ENCODE peak calls at places on chromosomes 2 and 18, in six cellular contexts. One of them, this sample, is unnamed.

GRCh38 chr2:15805772-15806171 is 134.6 kb upstream of the MYCN start:
- DNase-seq in mesenchymal stem cell: no peak
- DNase-seq in neuronal stem cell: no peak
- DNase-seq in IMR-90: no peak
- DNase-seq in trophoblast cell: no peak
- DNase-seq in H9: no peak
- DNase-seq in this sample: no peak

GRCh38 chr2:217897091-217897715 is 105.6 kb downstream of the TNS1 start:
- DNase-seq in H9: no peak
- DNase-seq in IMR-90: no peak
- DNase-seq in neuronal stem cell: no peak
- DNase-seq in trophoblast cell: no peak
- DNase-seq in mesenchymal stem cell: no peak
- DNase-seq in this sample: no peak

GRCh38 chr2:241609859-241610793 is 26.8 kb downstream of the THAP4 start:
- DNase-seq in IMR-90: peak; percentile 62
- DNase-seq in mesenchymal stem cell: peak; percentile 86
- DNase-seq in trophoblast cell: peak; percentile 76
- DNase-seq in neuronal stem cell: peak; percentile 89
- DNase-seq in H9: peak; percentile 98
- DNase-seq in this sample: peak; percentile 98

GRCh38 chr18:30970201-30970816 is 72.2 kb downstream of the DSC3 start:
- DNase-seq in mesenchymal stem cell: peak; percentile 26
- DNase-seq in IMR-90: peak; percentile 2
- DNase-seq in neuronal stem cell: no peak
- DNase-seq in trophoblast cell: peak; percentile 12
- DNase-seq in H9: no peak
- DNase-seq in this sample: peak; percentile 49

GRCh38 chr18:22912835-22913234 is 20.3 kb upstream of the RBBP8 start:
- DNase-seq in H9: no peak
- DNase-seq in neuronal stem cell: no peak
- DNase-seq in trophoblast cell: peak; percentile 56
- DNase-seq in mesenchymal stem cell: peak; percentile 53
- DNase-seq in IMR-90: peak; percentile 19
- DNase-seq in this sample: peak; percentile 54

GRCh38 chr2:164485541-164485940 is 135.7 kb downstream of the GRB14 start:
- DNase-seq in trophoblast cell: no peak
- DNase-seq in mesenchymal stem cell: peak; percentile 32
- DNase-seq in neuronal stem cell: no peak
- DNase-seq in H9: no peak
- DNase-seq in IMR-90: no peak
- DNase-seq in this sample: no peak

GRCh38 chr18:31648966-31649429 is 35.4 kb downstream of the B4GALT6 start:
- DNase-seq in mesenchymal stem cell: peak; percentile 87
- DNase-seq in neuronal stem cell: no peak
- DNase-seq in trophoblast cell: peak; percentile 92
- DNase-seq in H9: no peak
- DNase-seq in IMR-90: peak; percentile 15
- DNase-seq in this sample: peak; percentile 82

GRCh38 chr2:38601463-38602135 is 1.1 kb downstream of the HNRNPLL start:
- DNase-seq in IMR-90: peak; percentile 39
- DNase-seq in neuronal stem cell: peak; percentile 37
- DNase-seq in trophoblast cell: no peak
- DNase-seq in H9: no peak
- DNase-seq in mesenchymal stem cell: peak; percentile 47
- DNase-seq in this sample: peak; percentile 53

GRCh38 chr2:95058989-95059601 is 33.6 kb downstream of the MAL start:
- DNase-seq in neuronal stem cell: no peak
- DNase-seq in trophoblast cell: no peak
- DNase-seq in IMR-90: no peak
- DNase-seq in mesenchymal stem cell: no peak
- DNase-seq in H9: no peak
- DNase-seq in this sample: no peak

GRCh38 chr2:98697651-98698337 is 33.1 kb downstream of the MGAT4A start:
- DNase-seq in mesenchymal stem cell: no peak
- DNase-seq in trophoblast cell: no peak
- DNase-seq in H9: no peak
- DNase-seq in neuronal stem cell: no peak
- DNase-seq in IMR-90: no peak
- DNase-seq in this sample: no peak

GRCh38 chr2:46091004-46091403 is 206.2 kb upstream of the EPAS1 start:
- DNase-seq in neuronal stem cell: no peak
- DNase-seq in mesenchymal stem cell: no peak
- DNase-seq in trophoblast cell: no peak
- DNase-seq in IMR-90: no peak
- DNase-seq in H9: peak; percentile 46
- DNase-seq in this sample: peak; percentile 60

GRCh38 chr2:234772775-234773064 is 179.1 kb upstream of the SH3BP4 start:
- DNase-seq in trophoblast cell: no peak
- DNase-seq in mesenchymal stem cell: no peak
- DNase-seq in IMR-90: no peak
- DNase-seq in H9: no peak
- DNase-seq in neuronal stem cell: no peak
- DNase-seq in this sample: no peak

GRCh38 chr2:37589298-37589697 is 82.1 kb downstream of the CDC42EP3 start:
- DNase-seq in IMR-90: peak; percentile 58
- DNase-seq in neuronal stem cell: no peak
- DNase-seq in mesenchymal stem cell: no peak
- DNase-seq in trophoblast cell: no peak
- DNase-seq in H9: no peak
- DNase-seq in this sample: no peak

GRCh38 chr2:102315850-102316370 is 4.5 kb downstream of the IL1RL1 start:
- DNase-seq in neuronal stem cell: no peak
- DNase-seq in trophoblast cell: no peak
- DNase-seq in mesenchymal stem cell: no peak
- DNase-seq in IMR-90: no peak
- DNase-seq in H9: no peak
- DNase-seq in this sample: no peak

GRCh38 chr2:66577331-66578041 is 142.6 kb downstream of the MEIS1 start:
- DNase-seq in H9: peak; percentile 68
- DNase-seq in neuronal stem cell: no peak
- DNase-seq in trophoblast cell: no peak
- DNase-seq in IMR-90: peak; percentile 56
- DNase-seq in mesenchymal stem cell: no peak
- DNase-seq in this sample: peak; percentile 76

DNA sequence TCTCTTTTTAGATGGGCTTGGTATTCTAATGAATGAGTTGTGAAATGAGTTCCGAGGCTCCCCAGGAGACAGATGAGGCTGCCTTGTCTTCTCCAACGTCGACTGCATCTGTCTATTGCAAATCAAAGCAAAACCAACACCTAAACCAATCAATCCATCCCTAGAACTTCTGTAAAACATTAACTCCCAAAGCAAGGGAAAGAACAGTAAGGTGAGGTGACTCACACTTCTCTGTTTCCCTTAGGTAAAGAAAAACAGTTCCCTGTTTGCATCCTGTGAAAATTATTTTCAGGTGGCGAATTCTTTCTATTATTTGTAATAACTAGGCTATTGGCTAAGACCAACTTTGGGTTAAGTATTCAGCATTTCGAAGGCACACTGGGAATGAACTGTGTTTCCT is 249.4 kb downstream of the EPHA4 start:
- DNase-seq in mesenchymal stem cell: no peak
- DNase-seq in neuronal stem cell: no peak
- DNase-seq in IMR-90: no peak
- DNase-seq in trophoblast cell: no peak
- DNase-seq in H9: no peak
- DNase-seq in this sample: no peak
- H4K8ac ChIP-seq in mesenchymal stem cell: no peak overlapping the region
- H4K8ac ChIP-seq in neuronal stem cell: no peak overlapping the region
- H4K8ac ChIP-seq in IMR-90: no peak overlapping the region
- H4K8ac ChIP-seq in trophoblast cell: no peak overlapping the region
- H4K8ac ChIP-seq in H9: no peak overlapping the region
- H4K8ac ChIP-seq in this sample: no peak overlapping the region

DNA sequence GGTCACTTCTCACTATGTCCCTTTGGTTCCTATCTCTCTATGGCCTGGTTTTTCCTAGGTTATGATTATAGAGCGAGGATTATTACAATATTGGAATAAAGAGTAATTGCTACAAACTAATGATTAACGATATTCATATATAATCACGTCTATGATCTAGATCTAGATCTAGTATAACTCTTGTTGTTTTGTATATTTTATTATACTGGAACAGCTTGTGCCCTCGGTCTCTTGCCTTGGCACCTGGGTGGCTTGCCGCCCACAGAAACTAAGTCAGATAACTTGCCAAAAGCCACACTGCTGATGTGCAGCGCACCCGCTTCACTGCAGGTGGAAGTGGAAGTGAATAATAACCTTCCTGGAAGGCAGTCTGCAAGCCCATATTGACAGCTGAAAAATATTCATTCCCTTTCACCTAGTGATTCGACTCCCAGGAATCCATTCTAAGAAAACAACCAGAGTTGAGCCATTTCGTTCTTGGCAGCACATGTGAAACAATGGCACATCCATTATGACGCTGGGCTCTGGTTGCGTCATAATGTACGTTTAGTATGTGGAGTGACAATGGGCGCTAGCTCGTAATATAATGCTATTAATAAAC is 725 bp upstream of the ANKRD53 start:
- DNase-seq in mesenchymal stem cell: peak; percentile 79
- DNase-seq in trophoblast cell: peak; percentile 92
- DNase-seq in neuronal stem cell: no peak
- DNase-seq in IMR-90: peak; percentile 93
- DNase-seq in H9: no peak
- DNase-seq in this sample: no peak
- H3K9ac ChIP-seq in mesenchymal stem cell: peak overlapping the region; percentile 97
- H3K9ac ChIP-seq in trophoblast cell: no peak overlapping the region
- H3K9ac ChIP-seq in neuronal stem cell: no peak overlapping the region
- H3K9ac ChIP-seq in IMR-90: no peak overlapping the region
- H3K9ac ChIP-seq in H9: no peak overlapping the region
- H3K9ac ChIP-seq in this sample: no peak overlapping the region

GRCh38 chr18:48009116-48009825 is 78.8 kb upstream of the SMAD2 start:
- DNase-seq in trophoblast cell: no peak
- DNase-seq in mesenchymal stem cell: no peak
- DNase-seq in IMR-90: no peak
- DNase-seq in H9: no peak
- DNase-seq in neuronal stem cell: no peak
- DNase-seq in this sample: no peak

GRCh38 chr18:48010264-48010663 is 79.8 kb upstream of the SMAD2 start:
- DNase-seq in trophoblast cell: no peak
- DNase-seq in H9: no peak
- DNase-seq in mesenchymal stem cell: no peak
- DNase-seq in IMR-90: no peak
- DNase-seq in neuronal stem cell: no peak
- DNase-seq in this sample: no peak

GRCh38 chr18:48006415-48007175 is 76.1 kb upstream of the SMAD2 start:
- DNase-seq in mesenchymal stem cell: no peak
- DNase-seq in IMR-90: no peak
- DNase-seq in trophoblast cell: no peak
- DNase-seq in H9: no peak
- DNase-seq in neuronal stem cell: no peak
- DNase-seq in this sample: no peak

GRCh38 chr18:48007381-48007780 is 76.9 kb upstream of the SMAD2 start:
- DNase-seq in H9: no peak
- DNase-seq in trophoblast cell: no peak
- DNase-seq in neuronal stem cell: no peak
- DNase-seq in mesenchymal stem cell: no peak
- DNase-seq in IMR-90: no peak
- DNase-seq in this sample: no peak

DNA sequence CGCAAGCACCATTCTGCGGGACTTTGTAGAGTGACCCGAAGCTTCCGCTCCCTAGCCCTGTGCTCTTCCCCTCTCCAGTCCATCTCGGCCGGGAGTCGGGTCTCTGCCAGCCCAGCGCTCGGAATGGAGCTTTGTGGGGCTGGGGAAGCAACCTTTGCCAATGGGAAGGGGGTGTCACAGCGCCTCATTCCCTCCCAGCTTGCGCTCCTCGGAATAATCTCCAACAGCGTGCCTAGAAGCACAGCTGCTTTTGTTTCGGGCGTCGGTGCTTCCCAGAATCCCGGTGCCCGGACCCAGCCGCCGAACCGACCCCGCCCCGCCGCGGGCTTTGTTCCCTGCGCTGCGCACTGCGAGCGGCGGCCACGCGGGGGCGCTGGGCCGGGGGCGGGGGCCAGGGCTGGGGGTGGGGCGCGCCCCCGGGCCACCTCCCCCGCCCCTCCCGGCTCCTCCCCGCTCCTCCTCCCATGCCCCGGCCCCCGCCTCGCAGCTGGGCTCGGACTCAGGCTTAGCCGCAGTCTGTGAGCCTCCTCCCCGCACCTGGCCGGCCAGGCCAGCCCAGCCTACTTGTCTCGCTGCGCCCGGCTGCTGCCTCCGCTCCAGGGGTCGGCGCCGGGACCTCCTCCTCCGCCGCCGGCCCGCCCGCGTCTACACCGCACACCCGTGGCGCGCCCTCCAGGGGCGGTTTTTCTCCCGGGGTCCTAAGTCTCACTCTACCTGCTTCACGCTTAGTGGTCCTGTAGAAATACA is 77.7 kb upstream of the SMAD2 start:
- DNase-seq in mesenchymal stem cell: peak; percentile 25
- DNase-seq in trophoblast cell: peak; percentile 71
- DNase-seq in H9: peak; percentile 91
- DNase-seq in IMR-90: no peak
- DNase-seq in neuronal stem cell: peak; percentile 80
- DNase-seq in this sample: peak; percentile 94
- H2BK5ac ChIP-seq in mesenchymal stem cell: no peak overlapping the region
- H2BK5ac ChIP-seq in trophoblast cell: peak overlapping the region; percentile 34
- H2BK5ac ChIP-seq in H9: no peak overlapping the region
- H2BK5ac ChIP-seq in IMR-90: no peak overlapping the region
- H2BK5ac ChIP-seq in neuronal stem cell: no peak overlapping the region
- H2BK5ac ChIP-seq in this sample: peak overlapping the region; percentile 66

DNA sequence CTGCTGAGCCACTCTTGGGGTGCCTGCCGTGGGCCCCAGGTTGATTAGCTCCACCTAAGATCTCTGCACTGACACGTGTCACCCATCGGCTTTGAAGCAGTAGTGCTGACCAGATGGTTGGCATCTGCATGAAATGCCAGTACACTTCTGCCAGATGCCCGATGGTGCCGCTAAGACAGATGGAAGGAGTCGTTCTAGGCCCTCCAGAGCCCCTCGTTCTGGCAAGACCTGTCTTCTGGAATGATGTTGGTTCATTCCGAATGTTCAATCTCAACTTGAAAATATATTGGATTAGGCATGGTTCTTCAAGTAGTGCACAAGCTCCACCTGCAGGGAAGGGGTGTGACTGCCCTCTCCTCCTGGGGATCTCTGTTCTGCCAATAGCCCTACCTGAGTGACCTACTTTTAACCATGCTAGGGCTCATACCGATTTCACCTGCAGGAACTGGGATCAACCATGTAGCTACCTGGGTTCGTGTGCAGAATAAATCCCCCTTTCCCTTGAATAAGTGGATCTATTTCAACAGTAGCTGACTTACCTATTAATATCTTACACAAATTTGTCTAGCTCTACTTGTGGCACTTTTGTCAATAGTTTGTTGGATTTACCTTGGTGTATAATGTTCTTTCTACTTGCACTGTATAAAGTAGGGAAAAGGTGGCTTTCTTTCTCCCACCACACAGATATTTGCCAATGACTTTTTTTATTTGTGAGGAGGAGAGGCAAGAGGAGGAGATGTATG is 342.6 kb downstream of the CTNNA2 start:
- DNase-seq in IMR-90: peak; percentile 7
- DNase-seq in mesenchymal stem cell: peak; percentile 2
- DNase-seq in trophoblast cell: no peak
- DNase-seq in H9: peak; percentile 61
- DNase-seq in neuronal stem cell: no peak
- DNase-seq in this sample: peak; percentile 58
- H4K8ac ChIP-seq in IMR-90: no peak overlapping the region
- H4K8ac ChIP-seq in mesenchymal stem cell: no peak overlapping the region
- H4K8ac ChIP-seq in trophoblast cell: no peak overlapping the region
- H4K8ac ChIP-seq in H9: no peak overlapping the region
- H4K8ac ChIP-seq in neuronal stem cell: no peak overlapping the region
- H4K8ac ChIP-seq in this sample: no peak overlapping the region

GRCh38 chr2:178277741-178278197 is 83.5 kb downstream of the OSBPL6 start:
- DNase-seq in H9: no peak
- DNase-seq in mesenchymal stem cell: no peak
- DNase-seq in neuronal stem cell: peak; percentile 11
- DNase-seq in trophoblast cell: no peak
- DNase-seq in IMR-90: peak; percentile 28
- DNase-seq in this sample: no peak
- H3K9ac ChIP-seq in H9: no peak overlapping the region
- H3K9ac ChIP-seq in mesenchymal stem cell: peak overlapping the region; percentile 4
- H3K9ac ChIP-seq in neuronal stem cell: no peak overlapping the region
- H3K9ac ChIP-seq in trophoblast cell: no peak overlapping the region
- H3K9ac ChIP-seq in IMR-90: no peak overlapping the region
- H3K9ac ChIP-seq in this sample: no peak overlapping the region